ENCODE peak calls at places on chromosome 11, in eight cellular contexts. D, V, Q, P, Y, M, S and T are unnamed samples.
A peak's percentile ranks its signal among the peaks of the same experiment; 100 is the strongest.

GRCh38 chr11:33669598-33670249 is 30.9 kb downstream of the C11orf91 start:
- DNase-seq in V (no peak), M (no peak), Q (no peak), P (no peak), S (no peak), D (no peak), Y (peak; percentile 26), T (no peak)

GRCh38 chr11:1948389-1948788 is 1.3 kb downstream of the MRPL23 start:
- DNase-seq in D (peak; percentile 52), M (no peak), V (no peak), Y (no peak), S (peak; percentile 67), Q (no peak), P (no peak), T (peak; percentile 56)

GRCh38 chr11:118007040-118007439 is 20.8 kb downstream of the IL10RA start:
- DNase-seq in D (no peak), Q (no peak), S (peak; percentile 10), Y (no peak), M (no peak), V (no peak), P (no peak), T (no peak)

GRCh38 chr11:94732617-94733292 is 35.4 kb upstream of the AMOTL1 start:
- DNase-seq in Y (peak; percentile 69), S (no peak), D (peak; percentile 69), M (no peak), P (no peak), V (no peak), Q (peak; percentile 20), T (peak; percentile 43)

GRCh38 chr11:8867035-8867434 is 44.0 kb upstream of the AKIP1 start:
- DNase-seq in M (no peak), V (no peak), Q (no peak), Y (peak; percentile 36), S (no peak), P (no peak), D (no peak), T (no peak)

GRCh38 chr11:71342116-71342515 is 89.7 kb upstream of the SHANK2 start:
- DNase-seq in P (no peak), Y (no peak), Q (no peak), V (no peak), M (no peak), S (peak; percentile 31), D (no peak), T (no peak)

GRCh38 chr11:36540998-36541397 is 26.8 kb upstream of the RAG1 start:
- DNase-seq in D (no peak), Y (peak; percentile 55), P (no peak), S (no peak), M (peak; percentile 80), Q (no peak), V (no peak), T (peak; percentile 68)

GRCh38 chr11:90243534-90243933 is 20.7 kb upstream of the CHORDC1 start:
- DNase-seq in P (no peak), Q (no peak), V (no peak), D (no peak), M (peak; percentile 37), Y (no peak), S (no peak), T (no peak)

GRCh38 chr11:16301462-16301861 is 54.9 kb downstream of the SOX6 start:
- DNase-seq in D (no peak), P (no peak), V (no peak), M (no peak), Y (no peak), S (no peak), Q (no peak), T (no peak)

GRCh38 chr11:116791002-116791812 is 472 bp downstream of the APOA5 start:
- DNase-seq in Y (peak; percentile 54), Q (no peak), P (peak; percentile 87), S (peak; percentile 84), M (peak; percentile 94), V (peak; percentile 88), D (peak; percentile 88), T (peak; percentile 73)

GRCh38 chr11:1290052-1291040 is 19.1 kb downstream of the TOLLIP start:
- DNase-seq in Q (no peak), P (no peak), M (no peak), S (peak; percentile 50), D (peak; percentile 35), V (no peak), Y (no peak), T (no peak)

GRCh38 chr11:92740251-92740650 is 229.2 kb upstream of the MTNR1B start:
- DNase-seq in Q (no peak), M (no peak), P (no peak), V (no peak), Y (no peak), D (no peak), S (no peak), T (no peak)

GRCh38 chr11:1197886-1198765 is 24.7 kb upstream of the MUC5B start:
- DNase-seq in Q (no peak), S (peak; percentile 55), Y (no peak), D (peak; percentile 52), V (no peak), P (no peak), M (peak; percentile 55), T (peak; percentile 9)

GRCh38 chr11:69438286-69438920 is 43.1 kb upstream of the LINC01488 start:
- DNase-seq in V (no peak), S (no peak), Y (no peak), M (no peak), Q (no peak), D (peak; percentile 34), P (no peak), T (no peak)

GRCh38 chr11:69437876-69438205 is 43.6 kb upstream of the LINC01488 start:
- DNase-seq in Q (no peak), Y (no peak), P (no peak), M (no peak), V (no peak), S (no peak), D (peak; percentile 25), T (no peak)

GRCh38 chr11:69436041-69436982 is 45.2 kb upstream of the LINC01488 start:
- DNase-seq in Q (no peak), V (no peak), S (no peak), D (peak; percentile 42), P (no peak), M (no peak), Y (no peak), T (no peak)

GRCh38 chr11:69435161-69435990 is 46.1 kb upstream of the LINC01488 start:
- DNase-seq in V (no peak), D (no peak), Y (peak; percentile 24), M (no peak), P (no peak), Q (no peak), S (no peak), T (no peak)

DNA sequence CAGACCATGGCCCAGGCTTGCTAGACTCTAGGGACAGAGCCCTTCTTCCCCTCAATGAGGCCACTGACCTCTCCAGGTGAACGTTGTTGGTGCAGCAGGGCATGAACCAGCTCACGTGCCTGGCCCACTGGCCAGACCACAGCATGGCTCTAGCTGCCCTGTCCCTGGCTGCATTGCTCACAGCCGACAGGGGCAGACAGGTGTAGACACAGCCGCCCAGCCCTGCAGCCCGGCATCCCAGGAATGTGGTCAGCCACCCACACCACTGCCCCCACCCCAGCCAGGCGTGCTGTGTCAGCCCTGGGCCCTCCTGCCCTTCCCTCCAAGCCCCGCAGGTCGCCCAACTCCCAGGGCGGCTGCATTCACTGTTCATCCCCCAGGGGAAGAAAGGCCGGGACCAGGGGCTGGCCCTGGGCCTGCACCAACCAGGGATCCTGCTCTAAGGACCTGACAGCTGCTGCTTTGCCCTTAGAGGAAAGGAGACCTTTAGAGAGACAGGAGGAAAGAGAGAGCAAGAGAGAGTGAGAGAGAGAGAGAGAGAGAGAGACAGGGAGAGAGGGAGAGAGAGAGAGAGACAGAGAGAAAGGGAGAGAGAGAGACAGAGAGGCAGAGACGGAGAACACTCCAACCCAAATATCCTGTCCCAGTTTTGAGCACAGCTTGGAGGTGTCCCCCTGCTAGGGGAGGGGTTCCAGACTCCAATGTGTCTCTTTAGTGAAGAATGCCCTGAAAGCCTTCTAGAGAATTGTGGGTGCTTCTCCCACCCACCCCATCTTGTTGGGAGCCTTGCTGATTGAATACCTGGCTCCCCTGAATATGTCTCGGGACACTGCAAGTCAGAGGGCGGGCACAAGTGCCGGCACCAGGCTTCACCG is 44.2 kb upstream of the LINC01488 start:
- DNase-seq in Y (peak; percentile 16), Q (no peak), M (peak; percentile 55), V (no peak), D (peak; percentile 31), P (no peak), S (no peak), T (no peak)
- TF ChIP-seq CTCF in Y (no peak), Q (no peak), M (no peak), V (no peak), D (no peak), P (no peak), S (no peak), T (no peak)

DNA sequence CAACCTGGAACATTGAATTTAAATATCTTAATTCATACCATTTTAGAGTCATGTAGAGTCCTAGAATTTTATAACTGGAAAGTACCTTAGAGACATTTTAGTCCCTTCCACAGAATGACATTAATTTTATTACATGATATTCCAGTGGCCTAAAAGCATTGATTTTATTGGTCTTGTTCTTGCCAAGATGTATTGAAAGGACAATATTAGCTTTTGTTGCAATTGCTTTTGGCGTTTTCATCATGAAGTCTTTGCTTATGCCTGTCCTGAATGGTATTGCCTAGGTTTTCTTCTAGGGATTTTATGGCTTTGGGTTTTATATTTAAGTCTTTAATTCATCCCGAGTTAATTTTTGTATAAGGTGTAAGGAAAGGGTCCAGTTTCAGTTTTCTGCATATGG is 29.0 kb downstream of the OR51F1 start:
- DNase-seq in P (no peak), Y (no peak), M (no peak), D (no peak), Q (no peak), S (no peak), V (no peak), T (no peak)
- TF ChIP-seq CTCF in P (no peak), Y (no peak), M (no peak), D (no peak), Q (no peak), S (no peak), V (no peak), T (no peak)

GRCh38 chr11:128627666-128628342 is 40.4 kb upstream of the ETS1 start:
- DNase-seq in M (peak; percentile 39), P (no peak), D (no peak), S (no peak), V (no peak), Y (no peak), Q (no peak), T (no peak)
- TF ChIP-seq CTCF in M (peak; percentile 19), P (no peak), D (no peak), S (no peak), V (no peak), Y (peak; percentile 19), Q (peak; percentile 6), T (no peak)

GRCh38 chr11:30313580-30313979 is 9.3 kb upstream of the ARL14EP start:
- DNase-seq in D (no peak), V (no peak), Y (no peak), Q (no peak), S (no peak), M (no peak), P (no peak), T (no peak)

GRCh38 chr11:30316237-30316636 is 6.7 kb upstream of the ARL14EP start:
- DNase-seq in S (no peak), Q (no peak), D (no peak), P (no peak), V (no peak), M (no peak), Y (no peak), T (no peak)

GRCh38 chr11:30317030-30317429 is 5.9 kb upstream of the ARL14EP start:
- DNase-seq in P (no peak), S (no peak), Q (no peak), V (no peak), Y (no peak), M (no peak), D (no peak), T (no peak)

GRCh38 chr11:30312243-30312642 is 10.7 kb upstream of the ARL14EP start:
- DNase-seq in Y (no peak), S (no peak), P (no peak), D (no peak), V (no peak), Q (no peak), M (no peak), T (no peak)

GRCh38 chr11:30314625-30315024 is 8.3 kb upstream of the ARL14EP start:
- DNase-seq in Y (no peak), P (no peak), M (peak; percentile 27), Q (no peak), V (no peak), S (no peak), D (no peak), T (no peak)
- TF ChIP-seq CTCF in Y (peak; percentile 74), P (no peak), M (peak; percentile 63), Q (peak; percentile 59), V (peak; percentile 56), S (no peak), D (no peak), T (peak; percentile 54)